ENCODE peak calls at places on chromosome 18, in nine cellular contexts. A is cardiac fibroblast, Q is foreskin keratinocyte, D is epithelial cell of esophagus, L is dorsolateral prefrontal cortex, P is sigmoid colon, Z is GM23338, W is ovary, Y is fibroblast of the aortic adventitia. N is an unnamed sample.

GRCh38 chr18:58863539-58864145 is 1.0 kb upstream of the ZNF532 start:
- DNase-seq in Y (no peak), A (peak), Q (no peak), L (peak), W (peak), P (peak), Z (peak), D (peak), N (no peak)

GRCh38 chr18:42736074-42736473 is 379.4 kb downstream of the RIT2 start:
- DNase-seq in Z (no peak), A (no peak), P (no peak), D (no peak), W (no peak), Y (no peak), Q (no peak), L (no peak), N (no peak)

GRCh38 chr18:48800479-48800876 is 150.3 kb downstream of the SMAD7 start:
- DNase-seq in D (no peak), Y (no peak), L (no peak), Z (no peak), P (no peak), W (peak), Q (no peak), A (no peak), N (no peak)

GRCh38 chr18:45658756-45659155 is 43.5 kb downstream of the SLC14A2 start:
- DNase-seq in W (no peak), L (no peak), Q (peak), P (no peak), Y (peak), A (no peak), D (peak), Z (no peak), N (peak)

GRCh38 chr18:46418657-46419260 is 238.3 kb downstream of the LOXHD1 start:
- DNase-seq in D (no peak), Z (no peak), Y (peak), P (no peak), L (no peak), A (no peak), W (no peak), Q (no peak), N (no peak)

GRCh38 chr18:57125627-57126026 is 21.3 kb upstream of the BOD1L2 start:
- DNase-seq in A (no peak), W (no peak), Q (no peak), P (no peak), L (no peak), Z (no peak), Y (no peak), D (no peak), N (no peak)

GRCh38 chr18:46810481-46811000 is 53.7 kb upstream of the ST8SIA5 start:
- DNase-seq in P (no peak), W (no peak), L (no peak), A (no peak), Q (no peak), Z (peak), Y (no peak), D (no peak), N (no peak)

GRCh38 chr18:24031916-24032315 is 17.4 kb downstream of the TTC39C start:
- DNase-seq in D (no peak), Z (no peak), W (no peak), A (no peak), P (no peak), Y (no peak), L (no peak), Q (no peak), N (no peak)

GRCh38 chr18:2948038-2948437 is 64.9 kb downstream of the LPIN2 start:
- DNase-seq in W (no peak), Q (peak), A (peak), D (peak), P (no peak), Y (peak), Z (peak), L (no peak), N (peak)

GRCh38 chr18:36176739-36177138 is 10.6 kb upstream of the MOCOS start:
- DNase-seq in P (no peak), Y (peak), Z (no peak), D (peak), A (peak), Q (no peak), W (no peak), L (no peak), N (no peak)

GRCh38 chr18:32470713-32471633 is at the start of gene GAREM1:
- DNase-seq in Q (peak), D (peak), L (peak), Y (peak), P (peak), A (peak), W (peak), Z (peak), N (peak)

GRCh38 chr18:32470136-32470712 is 458 bp downstream of the GAREM1 start:
- DNase-seq in Q (no peak), Y (peak), A (peak), D (peak), P (peak), L (peak), Z (peak), W (peak), N (no peak)

GRCh38 chr18:32469691-32470131 is 971 bp downstream of the GAREM1 start:
- DNase-seq in Q (peak), A (peak), W (no peak), P (no peak), D (peak), Z (no peak), Y (peak), L (no peak), N (no peak)

GRCh38 chr18:32468147-32468845 is 2.4 kb downstream of the GAREM1 start:
- DNase-seq in Q (no peak), Y (peak), A (no peak), D (no peak), P (no peak), W (no peak), L (no peak), Z (no peak), N (no peak)

DNA sequence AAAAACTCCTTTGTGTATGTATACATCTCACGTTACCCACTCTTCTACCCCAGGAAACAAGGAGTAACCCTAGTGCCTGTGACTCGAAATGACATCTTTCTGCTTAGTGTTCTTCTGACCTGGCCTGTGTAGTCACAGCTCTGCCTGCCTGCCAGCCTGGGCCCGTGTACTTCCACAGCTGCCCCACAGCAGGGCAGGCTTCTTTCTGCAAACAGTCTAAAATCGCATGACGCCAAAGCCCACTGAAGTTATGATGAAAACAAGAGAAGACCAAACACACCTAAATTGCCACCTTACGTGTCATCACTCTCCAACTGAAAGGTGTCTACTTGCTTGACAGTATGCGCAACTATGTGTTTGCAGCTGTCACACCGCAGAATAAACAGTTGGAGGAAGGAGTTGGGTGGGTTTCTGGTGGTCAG is 1.5 kb downstream of the GAREM1 start:
- DNase-seq in Z (no peak), D (peak), P (peak), L (peak), Y (peak), A (peak), Q (peak), W (peak), N (peak)
- TF ChIP-seq CTCF in Z (no peak), D (peak), P (no peak), L (peak), Y (peak), A (no peak), Q (peak), W (no peak), N (peak)

DNA sequence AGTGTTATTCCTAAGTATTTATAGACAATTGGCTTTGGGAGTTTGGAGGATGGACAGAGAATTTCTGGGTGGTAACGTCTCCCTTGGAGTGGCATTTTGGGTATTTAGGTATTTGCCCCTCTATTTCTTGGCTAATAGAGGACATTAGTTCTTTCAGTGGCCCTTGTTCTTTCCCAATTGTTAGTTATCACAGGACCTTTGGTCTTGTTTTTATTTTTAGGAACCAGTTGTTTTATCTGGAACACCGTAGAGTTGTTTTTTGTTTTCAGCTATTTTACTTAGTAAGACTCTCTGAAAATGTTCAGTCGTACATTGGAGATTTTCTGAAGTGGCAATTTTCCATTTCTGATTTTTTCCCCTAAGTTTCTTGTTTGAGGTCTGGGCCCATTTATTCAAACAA is 40.5 kb upstream of the TNFRSF11A start:
- DNase-seq in Z (no peak), L (no peak), W (no peak), A (no peak), Q (no peak), D (no peak), P (no peak), Y (no peak), N (no peak)
- TF ChIP-seq CTCF in Z (no peak), L (no peak), W (no peak), A (no peak), Q (no peak), D (no peak), P (no peak), Y (no peak), N (no peak)

DNA sequence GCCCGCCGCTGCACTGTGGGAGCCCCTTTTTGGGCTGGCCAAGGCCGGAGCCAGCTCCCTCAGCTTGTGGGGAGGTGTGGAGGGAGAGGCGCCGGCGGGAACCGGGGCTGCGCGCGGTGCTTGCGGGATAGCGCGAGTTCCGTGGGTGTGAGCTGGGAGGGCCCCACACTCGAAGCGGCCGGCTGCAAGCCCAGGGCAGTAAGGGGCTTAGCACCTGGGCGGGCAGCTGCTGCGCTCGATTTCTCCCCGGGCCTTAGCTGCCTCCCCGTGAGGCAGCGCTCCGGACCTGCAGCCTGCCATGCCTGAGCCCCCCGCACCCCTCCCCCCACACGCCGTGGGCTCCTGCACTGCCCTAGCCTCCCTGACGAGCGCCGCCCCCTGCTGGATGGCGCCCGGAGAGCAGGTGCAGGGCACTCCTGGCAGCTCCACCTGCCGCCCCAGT is 124.4 kb downstream of the CCDC178 start:
- DNase-seq in P (no peak), Z (peak), D (no peak), Y (no peak), Q (no peak), W (no peak), A (no peak), L (no peak), N (no peak)
- TF ChIP-seq CTCF in P (no peak), Z (peak), D (no peak), Y (no peak), Q (no peak), W (no peak), A (no peak), L (no peak), N (no peak)

GRCh38 chr18:51137891-51138290 is 59.6 kb downstream of the MEX3C start:
- DNase-seq in W (no peak), Y (no peak), L (no peak), A (no peak), Q (peak), P (no peak), D (peak), Z (no peak), N (no peak)

GRCh38 chr18:51134721-51135120 is 62.8 kb downstream of the MEX3C start:
- DNase-seq in A (no peak), D (peak), Z (no peak), W (no peak), L (no peak), P (no peak), Q (no peak), Y (no peak), N (no peak)

GRCh38 chr18:51135361-51135760 is 62.1 kb downstream of the MEX3C start:
- DNase-seq in D (peak), A (peak), L (no peak), W (no peak), Q (peak), Y (peak), Z (no peak), P (no peak), N (peak)

GRCh38 chr18:51137051-51137729 is 60.3 kb downstream of the MEX3C start:
- DNase-seq in D (no peak), Y (no peak), A (no peak), Z (no peak), Q (no peak), L (no peak), P (no peak), W (no peak), N (no peak)

DNA sequence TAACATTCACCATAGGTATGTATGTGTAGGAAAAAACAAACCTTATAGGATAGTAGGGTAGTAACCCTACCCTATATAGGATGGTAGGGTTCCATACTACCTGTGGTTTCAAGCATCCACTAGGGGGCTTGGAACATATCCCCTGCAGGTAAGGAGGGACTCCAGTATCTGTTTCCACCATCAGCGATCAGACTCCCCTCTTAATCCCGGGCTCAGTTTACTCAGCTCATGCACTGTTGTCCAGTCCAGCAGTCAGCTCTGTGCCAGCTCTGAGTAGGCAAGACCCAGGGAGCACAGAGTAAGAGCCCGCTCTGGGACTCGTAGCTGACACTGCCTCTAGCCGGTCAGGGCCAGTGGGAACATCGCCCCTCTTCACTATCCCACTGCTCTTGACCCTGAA is 61.7 kb downstream of the MEX3C start:
- DNase-seq in Y (no peak), W (no peak), A (no peak), Q (no peak), P (no peak), L (no peak), Z (peak), D (peak), N (no peak)
- TF ChIP-seq CTCF in Y (peak), W (no peak), A (no peak), Q (peak), P (no peak), L (no peak), Z (peak), D (peak), N (peak)

DNA sequence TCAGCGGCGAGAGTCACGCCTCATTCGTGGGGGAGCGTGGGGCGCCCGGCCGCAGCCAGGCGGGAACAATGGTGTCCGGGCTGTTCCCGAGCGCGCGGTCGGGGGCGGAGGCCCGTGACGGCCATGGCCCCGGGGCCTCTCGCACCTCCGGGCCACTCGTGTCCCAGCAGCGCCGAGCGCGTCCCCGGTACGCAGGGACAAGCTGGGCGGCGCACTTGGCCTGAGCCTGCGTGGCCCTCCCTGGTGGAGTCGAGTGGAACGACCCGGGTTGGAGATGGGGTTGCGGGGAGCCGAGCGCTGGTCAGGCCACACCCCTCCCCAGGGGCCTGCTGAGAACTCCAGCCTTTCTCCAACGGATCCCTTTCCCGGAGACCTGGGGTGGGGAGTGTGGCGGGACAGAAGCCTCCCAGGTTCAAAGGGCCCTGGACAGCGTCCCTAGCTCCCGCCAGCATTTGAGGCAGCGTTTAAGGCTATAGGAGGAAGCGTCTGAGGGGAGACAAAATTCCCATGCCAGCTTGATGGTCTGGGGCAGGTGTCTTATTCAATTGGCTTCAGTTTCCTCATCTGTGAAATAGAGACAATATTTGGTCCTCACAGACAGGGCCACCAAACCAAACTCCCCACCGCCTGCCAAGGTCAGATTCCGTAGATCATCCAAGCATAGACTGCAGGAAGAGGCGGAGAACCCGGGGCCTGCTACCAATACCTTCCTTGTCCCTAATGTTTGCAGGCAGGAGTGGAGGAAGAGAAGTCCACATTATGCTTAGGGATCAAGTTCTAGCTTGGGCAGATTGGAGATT is 545 bp downstream of the CNDP2 start:
- DNase-seq in A (peak), L (no peak), D (peak), P (peak), W (no peak), Q (no peak), Z (peak), Y (peak), N (peak)
- TF ChIP-seq CTCF in A (peak), L (no peak), D (no peak), P (no peak), W (peak), Q (no peak), Z (no peak), Y (peak), N (peak)

N was measured in HFFc6.